ENCODE peak calls at places on chromosome 15, in nine cellular contexts. Y is OCI-LY7, O is neural progenitor cell, V is GM23248, S is HCT116, Z is hepatocyte, K is MM.1S, N is SK-N-SH, D is PC-3. F is an unnamed sample.

GRCh38 chr15:35557544-35557943 is 11.6 kb upstream of the DPH6 start:
- DNase-seq in Y (no peak), O (no peak), V (peak; percentile 89), S (peak; percentile 80), Z (no peak), K (no peak), N (no peak), D (peak; percentile 87), F (no peak)

GRCh38 chr15:98881526-98882517 is 125.8 kb downstream of the PGPEP1L start:
- DNase-seq in Y (peak; percentile 53), O (peak; percentile 54), V (peak; percentile 79), S (peak; percentile 31), Z (peak; percentile 43), K (peak; percentile 76), N (peak; percentile 67), D (peak; percentile 65), F (peak; percentile 76)

GRCh38 chr15:32671339-32672325 is 30.1 kb downstream of the SCG5 start:
- DNase-seq in Y (no peak), O (no peak), V (peak; percentile 92), S (no peak), Z (peak; percentile 29), K (no peak), N (no peak), D (no peak), F (no peak)

GRCh38 chr15:58980351-58980939 is 7.0 kb upstream of the RNF111 start:
- DNase-seq in Y (peak; percentile 65), O (peak; percentile 14), V (peak; percentile 64), S (peak; percentile 32), Z (peak; percentile 25), K (peak; percentile 66), N (peak; percentile 34), D (peak; percentile 51), F (peak; percentile 52)

GRCh38 chr15:74382004-74382816 is 14.8 kb upstream of the CYP11A1 start:
- DNase-seq in Y (peak; percentile 77), O (peak; percentile 93), V (peak; percentile 87), S (peak; percentile 66), Z (peak; percentile 92), K (peak; percentile 78), N (peak; percentile 91), D (peak; percentile 91), F (peak; percentile 95)

GRCh38 chr15:44537728-44538240 is 837 bp downstream of the EIF3J start:
- DNase-seq in Y (peak; percentile 27), O (no peak), V (no peak), S (no peak), Z (peak; percentile 47), K (no peak), N (peak; percentile 33), D (peak; percentile 36), F (peak; percentile 60)

GRCh38 chr15:26807517-26808427 is 34.9 kb upstream of the GABRB3 start:
- DNase-seq in Y (no peak), O (no peak), V (no peak), S (no peak), Z (no peak), K (no peak), N (no peak), D (no peak), F (no peak)

GRCh38 chr15:73683624-73684536 is at the start of gene CD276:
- DNase-seq in Y (no peak), O (peak; percentile 93), V (peak; percentile 85), S (peak; percentile 45), Z (peak; percentile 89), K (peak; percentile 60), N (peak; percentile 91), D (peak; percentile 72), F (peak; percentile 81)

GRCh38 chr15:98649996-98650870 is 1.9 kb downstream of the IGF1R start:
- DNase-seq in Y (no peak), O (peak; percentile 75), V (peak; percentile 63), S (no peak), Z (peak; percentile 50), K (no peak), N (peak; percentile 56), D (peak; percentile 18), F (peak; percentile 63)

GRCh38 chr15:73273181-73274002 is 95.4 kb downstream of the HCN4 start:
- DNase-seq in Y (peak; percentile 56), O (peak; percentile 80), V (peak; percentile 73), S (peak; percentile 15), Z (peak; percentile 77), K (peak; percentile 53), N (peak; percentile 71), D (peak; percentile 63), F (peak; percentile 86)

GRCh38 chr15:46151786-46152185 is 517.0 kb downstream of the SQOR start:
- DNase-seq in Y (no peak), O (no peak), V (no peak), S (no peak), Z (no peak), K (no peak), N (no peak), D (peak; percentile 25), F (peak; percentile 17)

GRCh38 chr15:35986072-35986666 is 440.2 kb upstream of the DPH6 start:
- DNase-seq in Y (no peak), O (no peak), V (no peak), S (no peak), Z (peak; percentile 26), K (no peak), N (peak; percentile 4), D (no peak), F (no peak)

GRCh38 chr15:25335279-25335678 is 103.5 kb downstream of the UBE3A start:
- DNase-seq in Y (no peak), O (no peak), V (no peak), S (no peak), Z (no peak), K (no peak), N (no peak), D (no peak), F (no peak)

GRCh38 chr15:100192092-100192695 is 149.6 kb downstream of the ADAMTS17 start:
- DNase-seq in Y (no peak), O (no peak), V (no peak), S (no peak), Z (no peak), K (no peak), N (peak; percentile 32), D (peak; percentile 10), F (no peak)

GRCh38 chr15:38128389-38128788 is 124.2 kb upstream of the SPRED1 start:
- DNase-seq in Y (no peak), O (no peak), V (peak; percentile 68), S (no peak), Z (peak; percentile 36), K (peak; percentile 59), N (no peak), D (peak; percentile 74), F (no peak)

GRCh38 chr15:41512078-41512394 is 1.6 kb downstream of the LTK start:
- DNase-seq in Y (no peak), O (no peak), V (no peak), S (no peak), Z (no peak), K (no peak), N (no peak), D (no peak), F (peak; percentile 35)

GRCh38 chr15:83378921-83379561 is 68.1 kb upstream of the SH3GL3 start:
- DNase-seq in Y (no peak), O (no peak), V (no peak), S (peak; percentile 8), Z (no peak), K (no peak), N (no peak), D (peak; percentile 58), F (peak; percentile 72)

GRCh38 chr15:30043211-30043655 is 39.5 kb upstream of the GOLGA8J start:
- DNase-seq in Y (no peak), O (no peak), V (peak; percentile 43), S (no peak), Z (no peak), K (peak; percentile 12), N (peak; percentile 40), D (peak; percentile 62), F (no peak)

DNA sequence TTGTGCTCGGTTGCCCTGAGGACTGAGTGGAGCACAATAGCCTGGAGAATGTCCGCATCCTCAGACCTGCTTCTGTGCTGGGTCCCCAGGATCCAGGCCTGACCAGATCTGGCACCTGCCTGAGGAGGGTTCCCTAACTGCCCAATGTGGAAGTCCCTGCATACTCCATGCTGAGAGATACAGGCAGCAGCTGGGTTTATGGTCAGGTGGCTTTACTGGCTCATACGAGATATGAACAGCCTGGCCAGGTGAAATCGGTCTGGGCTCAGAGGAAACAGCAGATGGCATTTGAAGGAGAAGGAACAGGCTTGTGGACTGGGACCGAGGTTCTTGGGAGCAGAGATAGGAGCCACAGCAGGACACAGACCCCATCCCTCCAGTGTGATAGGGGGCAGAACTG is 18.2 kb upstream of the KIF23 start:
- DNase-seq in Y (no peak), O (no peak), V (no peak), S (no peak), Z (no peak), K (no peak), N (no peak), D (no peak), F (no peak)
- TF ChIP-seq EZH2phosphoT487 in Y (no peak), O (no peak), V (no peak), S (no peak), Z (no peak), K (no peak), N (no peak), D (no peak), F (no peak)

GRCh38 chr15:75508741-75509532 is 57.4 kb upstream of the SIN3A start:
- DNase-seq in Y (peak; percentile 48), O (no peak), V (peak; percentile 70), S (peak; percentile 32), Z (peak; percentile 42), K (peak; percentile 28), N (peak; percentile 40), D (peak; percentile 58), F (peak; percentile 57)
- H3K27ac ChIP-seq in Y (no peak overlapping the region), O (no peak overlapping the region), V (no peak overlapping the region), S (no peak overlapping the region), Z (no peak overlapping the region), K (no peak overlapping the region), N (no peak overlapping the region), D (no peak overlapping the region), F (no peak overlapping the region)

GRCh38 chr15:85785887-85786777 is 8.6 kb downstream of the KLHL25 start:
- DNase-seq in Y (no peak), O (no peak), V (peak; percentile 78), S (peak; percentile 53), Z (peak; percentile 72), K (no peak), N (no peak), D (peak; percentile 85), F (no peak)
- TF ChIP-seq EZH2phosphoT487 in Y (no peak), O (no peak), V (no peak), S (no peak), Z (no peak), K (no peak), N (no peak), D (no peak), F (no peak)

DNA sequence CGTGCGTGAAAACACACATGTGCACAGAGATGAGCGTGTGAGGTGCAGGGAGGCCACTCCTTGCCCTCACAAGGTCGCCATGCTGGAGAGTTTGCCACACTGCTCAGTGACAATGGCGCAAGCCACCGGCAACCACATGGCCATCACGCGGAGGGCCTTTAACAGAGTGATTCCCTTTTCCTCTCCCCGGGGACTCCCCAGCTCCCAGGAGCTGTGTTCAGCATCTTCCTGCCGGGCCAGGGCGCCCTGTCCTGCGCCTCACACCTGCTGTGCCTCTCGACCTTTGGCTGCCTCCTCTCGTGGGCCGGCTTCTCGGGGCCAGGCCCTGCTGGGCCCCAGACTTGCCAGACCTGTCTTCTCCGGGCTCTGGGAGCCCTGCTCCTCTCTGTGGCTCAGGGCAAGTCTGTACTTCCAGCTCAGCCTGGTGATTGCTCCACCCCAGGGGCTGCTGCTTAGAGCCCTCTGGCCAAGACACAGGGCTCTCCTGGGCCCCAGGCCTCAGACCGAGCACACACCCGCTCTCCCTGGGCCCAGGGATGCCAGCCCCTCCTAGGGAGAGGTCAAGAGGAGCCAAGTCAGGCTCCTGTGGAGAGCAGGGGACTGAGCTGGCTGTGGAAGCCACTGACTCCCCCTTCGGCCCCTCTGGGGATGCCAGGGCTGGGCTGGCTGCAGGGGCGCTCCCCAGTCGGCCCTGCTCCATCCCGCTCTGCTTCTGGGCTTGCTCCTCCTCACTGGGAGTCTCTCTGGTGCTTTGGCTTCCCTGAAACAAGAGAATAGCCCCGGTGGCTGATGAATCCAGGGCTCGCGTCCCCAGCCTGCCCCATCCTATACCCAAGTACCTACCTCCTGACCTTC is 5.6 kb downstream of the CCDC9B start:
- DNase-seq in Y (no peak), O (no peak), V (no peak), S (no peak), Z (no peak), K (no peak), N (no peak), D (no peak), F (no peak)
- H3K27ac ChIP-seq in Y (no peak overlapping the region), O (no peak overlapping the region), V (no peak overlapping the region), S (no peak overlapping the region), Z (peak overlapping the region; percentile 85), K (no peak overlapping the region), N (no peak overlapping the region), D (no peak overlapping the region), F (no peak overlapping the region)